ENCODE peak calls at places on chromosome 6, in seven cellular contexts. One of them, this sample, is unnamed.

GRCh38 chr6:38973178-38974057 is 75.2 kb upstream of the GLP1R start:
- DNase-seq in A549: peak; percentile 74
- DNase-seq in tibial nerve: no peak
- DNase-seq in sigmoid colon: no peak
- DNase-seq in ovary: no peak
- DNase-seq in HepG2: peak; percentile 72
- DNase-seq in SK-N-SH: peak; percentile 64
- DNase-seq in this sample: no peak

GRCh38 chr6:96787846-96788580 is 49.3 kb downstream of the GPR63 start:
- DNase-seq in sigmoid colon: no peak
- DNase-seq in HepG2: no peak
- DNase-seq in tibial nerve: no peak
- DNase-seq in SK-N-SH: no peak
- DNase-seq in ovary: no peak
- DNase-seq in A549: no peak
- DNase-seq in this sample: no peak

GRCh38 chr6:93219447-93219846 is 199.9 kb downstream of the EPHA7 start:
- DNase-seq in tibial nerve: no peak
- DNase-seq in A549: no peak
- DNase-seq in ovary: no peak
- DNase-seq in HepG2: no peak
- DNase-seq in SK-N-SH: no peak
- DNase-seq in sigmoid colon: no peak
- DNase-seq in this sample: no peak

GRCh38 chr6:11978169-11978987 is 33.7 kb upstream of the HIVEP1 start:
- DNase-seq in HepG2: no peak
- DNase-seq in SK-N-SH: no peak
- DNase-seq in sigmoid colon: no peak
- DNase-seq in ovary: no peak
- DNase-seq in A549: no peak
- DNase-seq in tibial nerve: no peak
- DNase-seq in this sample: no peak

GRCh38 chr6:97594834-97595233 is 311.8 kb upstream of the MMS22L start:
- DNase-seq in SK-N-SH: no peak
- DNase-seq in sigmoid colon: no peak
- DNase-seq in ovary: no peak
- DNase-seq in HepG2: no peak
- DNase-seq in A549: no peak
- DNase-seq in tibial nerve: no peak
- DNase-seq in this sample: no peak

GRCh38 chr6:152420696-152421095 is 216.5 kb downstream of the SYNE1 start:
- DNase-seq in sigmoid colon: no peak
- DNase-seq in SK-N-SH: no peak
- DNase-seq in A549: no peak
- DNase-seq in ovary: no peak
- DNase-seq in HepG2: no peak
- DNase-seq in tibial nerve: no peak
- DNase-seq in this sample: no peak

GRCh38 chr6:113632220-113632864 is 224.8 kb upstream of the MARCKS start:
- DNase-seq in SK-N-SH: no peak
- DNase-seq in A549: peak; percentile 77
- DNase-seq in HepG2: peak; percentile 78
- DNase-seq in sigmoid colon: no peak
- DNase-seq in ovary: no peak
- DNase-seq in tibial nerve: no peak
- DNase-seq in this sample: no peak

GRCh38 chr6:47234258-47234933 is 75.3 kb downstream of the TNFRSF21 start:
- DNase-seq in sigmoid colon: no peak
- DNase-seq in SK-N-SH: no peak
- DNase-seq in ovary: no peak
- DNase-seq in A549: no peak
- DNase-seq in HepG2: no peak
- DNase-seq in tibial nerve: no peak
- DNase-seq in this sample: no peak

GRCh38 chr6:90722648-90723047 is 135.8 kb upstream of the MAP3K7 start:
- DNase-seq in sigmoid colon: no peak
- DNase-seq in ovary: no peak
- DNase-seq in SK-N-SH: no peak
- DNase-seq in HepG2: no peak
- DNase-seq in A549: no peak
- DNase-seq in tibial nerve: no peak
- DNase-seq in this sample: no peak

GRCh38 chr6:38638941-38639497 is 710 bp downstream of the BTBD9 start:
- DNase-seq in tibial nerve: no peak
- DNase-seq in sigmoid colon: no peak
- DNase-seq in HepG2: peak; percentile 37
- DNase-seq in A549: peak; percentile 31
- DNase-seq in SK-N-SH: no peak
- DNase-seq in ovary: no peak
- DNase-seq in this sample: no peak

GRCh38 chr6:38192011-38192410 is 372.5 kb downstream of the ZFAND3 start:
- DNase-seq in tibial nerve: no peak
- DNase-seq in A549: no peak
- DNase-seq in SK-N-SH: no peak
- DNase-seq in sigmoid colon: no peak
- DNase-seq in HepG2: no peak
- DNase-seq in ovary: no peak
- DNase-seq in this sample: no peak

GRCh38 chr6:46175446-46175845 is 4.7 kb upstream of the ENPP5 start:
- DNase-seq in tibial nerve: no peak
- DNase-seq in ovary: no peak
- DNase-seq in A549: no peak
- DNase-seq in HepG2: no peak
- DNase-seq in SK-N-SH: no peak
- DNase-seq in sigmoid colon: no peak
- DNase-seq in this sample: no peak

GRCh38 chr6:26250806-26251075 is 114.3 kb upstream of the BTN3A2 start:
- DNase-seq in ovary: no peak
- DNase-seq in SK-N-SH: no peak
- DNase-seq in A549: no peak
- DNase-seq in sigmoid colon: no peak
- DNase-seq in HepG2: no peak
- DNase-seq in tibial nerve: no peak
- DNase-seq in this sample: no peak

GRCh38 chr6:62367601-62368000 is 81.6 kb upstream of the KHDRBS2 start:
- DNase-seq in HepG2: no peak
- DNase-seq in ovary: no peak
- DNase-seq in A549: no peak
- DNase-seq in sigmoid colon: no peak
- DNase-seq in tibial nerve: no peak
- DNase-seq in SK-N-SH: no peak
- DNase-seq in this sample: no peak

GRCh38 chr6:108268845-108269244 is 8.0 kb upstream of the SNX3 start:
- DNase-seq in ovary: no peak
- DNase-seq in SK-N-SH: no peak
- DNase-seq in sigmoid colon: no peak
- DNase-seq in tibial nerve: no peak
- DNase-seq in HepG2: no peak
- DNase-seq in A549: no peak
- DNase-seq in this sample: no peak

GRCh38 chr6:9761220-9761619 is 653.7 kb downstream of the TFAP2A start:
- DNase-seq in SK-N-SH: no peak
- DNase-seq in tibial nerve: no peak
- DNase-seq in sigmoid colon: no peak
- DNase-seq in ovary: no peak
- DNase-seq in A549: no peak
- DNase-seq in HepG2: no peak
- DNase-seq in this sample: no peak

GRCh38 chr6:157075549-157076426 is 247.5 kb downstream of the TMEM242 start:
- DNase-seq in HepG2: no peak
- DNase-seq in ovary: no peak
- DNase-seq in A549: no peak
- DNase-seq in sigmoid colon: no peak
- DNase-seq in SK-N-SH: no peak
- DNase-seq in tibial nerve: no peak
- DNase-seq in this sample: no peak

GRCh38 chr6:15362274-15363160 is 116.6 kb downstream of the JARID2 start:
- DNase-seq in tibial nerve: no peak
- DNase-seq in A549: no peak
- DNase-seq in sigmoid colon: no peak
- DNase-seq in SK-N-SH: no peak
- DNase-seq in HepG2: peak; percentile 59
- DNase-seq in ovary: no peak
- DNase-seq in this sample: no peak

GRCh38 chr6:106684011-106684410 is 54.6 kb downstream of the QRSL1 start:
- DNase-seq in SK-N-SH: no peak
- DNase-seq in ovary: no peak
- DNase-seq in HepG2: no peak
- DNase-seq in tibial nerve: no peak
- DNase-seq in sigmoid colon: no peak
- DNase-seq in A549: no peak
- DNase-seq in this sample: no peak

GRCh38 chr6:157245486-157245885 is 77.8 kb downstream of the TMEM242 start:
- DNase-seq in HepG2: no peak
- DNase-seq in tibial nerve: no peak
- DNase-seq in A549: no peak
- DNase-seq in sigmoid colon: no peak
- DNase-seq in SK-N-SH: no peak
- DNase-seq in ovary: no peak
- DNase-seq in this sample: no peak

GRCh38 chr6:163836916-163837660 is 422.6 kb downstream of the QKI start:
- DNase-seq in ovary: no peak
- DNase-seq in HepG2: no peak
- DNase-seq in sigmoid colon: no peak
- DNase-seq in tibial nerve: no peak
- DNase-seq in SK-N-SH: no peak
- DNase-seq in A549: no peak
- DNase-seq in this sample: no peak

GRCh38 chr6:15207923-15208322 is 37.9 kb upstream of the JARID2 start:
- DNase-seq in SK-N-SH: no peak
- DNase-seq in HepG2: no peak
- DNase-seq in tibial nerve: no peak
- DNase-seq in sigmoid colon: no peak
- DNase-seq in A549: no peak
- DNase-seq in ovary: no peak
- DNase-seq in this sample: no peak

GRCh38 chr6:170092826-170093225 is 198.1 kb downstream of the DLL1 start:
- DNase-seq in A549: no peak
- DNase-seq in HepG2: no peak
- DNase-seq in tibial nerve: no peak
- DNase-seq in SK-N-SH: no peak
- DNase-seq in sigmoid colon: peak; percentile 34
- DNase-seq in ovary: peak; percentile 1
- DNase-seq in this sample: no peak
- H3K9me3 ChIP-seq in A549: no peaks in the 10 kb centered on the region
- H3K9me3 ChIP-seq in HepG2: no peaks in the 10 kb centered on the region
- H3K9me3 ChIP-seq in tibial nerve: no peaks in the 10 kb centered on the region
- H3K9me3 ChIP-seq in SK-N-SH: no peaks in the 10 kb centered on the region
- H3K9me3 ChIP-seq in sigmoid colon: no peaks in the 10 kb centered on the region
- H3K9me3 ChIP-seq in ovary: no peaks in the 10 kb centered on the region
- H3K9me3 ChIP-seq in this sample: no peaks in the 10 kb centered on the region

GRCh38 chr6:170293881-170294755 is 3.2 kb upstream of the DLL1 start:
- DNase-seq in A549: no peak
- DNase-seq in tibial nerve: no peak
- DNase-seq in SK-N-SH: peak; percentile 36
- DNase-seq in ovary: no peak
- DNase-seq in HepG2: no peak
- DNase-seq in sigmoid colon: peak; percentile 27
- DNase-seq in this sample: no peak
- H3K4me1 ChIP-seq in A549: peaks cover 25% of the 10 kb centered on the region
- H3K4me1 ChIP-seq in tibial nerve: no peaks in the 10 kb centered on the region
- H3K4me1 ChIP-seq in SK-N-SH: peaks cover 29% of the 10 kb centered on the region
- H3K4me1 ChIP-seq in ovary: peaks cover 25% of the 10 kb centered on the region
- H3K4me1 ChIP-seq in HepG2: peaks cover 30% of the 10 kb centered on the region
- H3K4me1 ChIP-seq in sigmoid colon: peaks cover 65% of the 10 kb centered on the region
- H3K4me1 ChIP-seq in this sample: peaks cover 47% of the 10 kb centered on the region

GRCh38 chr6:140636237-140636636 is 1261.8 kb upstream of the CITED2 start:
- DNase-seq in sigmoid colon: no peak
- DNase-seq in SK-N-SH: no peak
- DNase-seq in HepG2: no peak
- DNase-seq in ovary: no peak
- DNase-seq in A549: no peak
- DNase-seq in tibial nerve: no peak
- DNase-seq in this sample: no peak

GRCh38 chr6:140641412-140641811 is 1267.0 kb upstream of the CITED2 start:
- DNase-seq in SK-N-SH: no peak
- DNase-seq in HepG2: no peak
- DNase-seq in A549: no peak
- DNase-seq in tibial nerve: no peak
- DNase-seq in ovary: no peak
- DNase-seq in sigmoid colon: no peak
- DNase-seq in this sample: no peak

DNA sequence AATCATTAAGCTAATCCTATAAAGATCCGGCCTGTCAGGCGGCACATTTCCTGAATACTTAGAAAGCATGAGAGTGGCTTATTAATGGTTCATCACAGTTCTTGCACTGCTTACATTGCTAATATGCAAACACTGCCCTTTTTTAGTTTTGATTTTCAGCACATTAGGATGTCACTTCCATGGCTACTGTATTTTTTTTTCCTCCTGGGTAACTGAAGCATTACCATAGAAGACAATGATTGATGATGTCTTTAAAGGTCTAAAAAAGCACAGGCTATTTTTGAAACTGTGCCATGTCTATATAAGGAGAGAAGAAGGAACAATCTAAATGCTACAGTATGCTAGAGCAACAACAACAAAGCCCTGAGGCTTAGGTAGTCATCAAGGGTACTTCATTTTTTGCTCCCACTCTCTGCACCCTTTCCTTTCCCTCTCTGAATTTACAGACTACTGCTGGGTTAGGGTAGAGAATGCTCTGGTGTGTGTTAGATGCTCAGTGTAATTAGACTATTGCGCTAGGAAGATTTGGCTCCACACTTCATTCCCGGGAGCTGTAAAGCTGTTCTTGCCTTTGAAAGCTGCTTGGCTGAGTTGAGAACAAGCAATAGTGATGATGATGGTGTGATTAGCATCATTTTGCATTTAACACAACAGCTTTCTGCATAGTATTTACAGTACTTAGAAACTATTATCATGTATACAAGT is 1262.4 kb upstream of the CITED2 start:
- DNase-seq in SK-N-SH: no peak
- DNase-seq in A549: no peak
- DNase-seq in HepG2: no peak
- DNase-seq in sigmoid colon: no peak
- DNase-seq in tibial nerve: no peak
- DNase-seq in ovary: no peak
- DNase-seq in this sample: no peak
- TF ChIP-seq EP300 in SK-N-SH: no peak
- TF ChIP-seq EP300 in A549: no peak
- TF ChIP-seq EP300 in HepG2: no peak
- TF ChIP-seq EP300 in sigmoid colon: no peak
- TF ChIP-seq EP300 in tibial nerve: no peak
- TF ChIP-seq EP300 in ovary: no peak
- TF ChIP-seq EP300 in this sample: no peak

DNA sequence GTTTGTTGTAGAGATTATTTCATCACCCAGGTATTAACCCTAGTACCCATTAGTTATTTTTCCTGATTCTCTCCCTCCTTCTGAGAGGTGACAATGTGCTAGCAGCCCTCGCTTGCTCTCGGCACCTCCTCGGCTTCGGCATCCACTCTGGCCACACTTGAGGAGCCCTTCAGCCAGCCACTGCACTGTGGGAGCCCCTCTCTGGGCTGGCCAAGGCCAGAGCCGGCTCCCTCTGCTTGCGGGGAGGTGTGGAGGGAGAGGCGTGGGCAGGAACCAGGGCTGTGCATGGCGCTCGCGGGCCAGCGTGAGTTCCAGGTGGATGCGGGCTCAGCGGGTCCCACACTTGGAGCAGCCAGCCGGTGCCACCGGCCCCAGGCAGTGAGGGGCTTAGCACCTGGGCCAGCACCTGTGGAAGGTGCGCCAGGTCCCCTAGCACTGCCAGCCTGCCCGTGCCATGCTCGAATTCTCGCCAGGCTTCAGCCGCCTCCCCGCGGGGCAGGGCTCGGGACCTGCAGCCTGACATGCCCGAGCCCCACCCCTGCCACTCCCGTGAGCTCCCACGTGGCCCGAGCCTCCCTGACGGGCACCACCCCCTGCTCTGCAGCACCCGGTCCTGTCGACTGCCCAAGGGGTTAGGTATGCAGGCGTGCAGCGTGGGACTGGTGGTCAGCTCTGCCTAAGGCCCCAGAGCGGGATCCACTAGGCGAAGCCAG is 221.9 kb downstream of the WDR27 start:
- DNase-seq in A549: no peak
- DNase-seq in ovary: no peak
- DNase-seq in sigmoid colon: no peak
- DNase-seq in SK-N-SH: no peak
- DNase-seq in tibial nerve: no peak
- DNase-seq in HepG2: no peak
- DNase-seq in this sample: peak; percentile 81
- H3K9me3 ChIP-seq in A549: no peaks in the 10 kb centered on the region
- H3K9me3 ChIP-seq in ovary: no peaks in the 10 kb centered on the region
- H3K9me3 ChIP-seq in sigmoid colon: peaks cover 3% of the 10 kb centered on the region
- H3K9me3 ChIP-seq in SK-N-SH: peaks cover 3% of the 10 kb centered on the region
- H3K9me3 ChIP-seq in tibial nerve: peaks cover 14% of the 10 kb centered on the region
- H3K9me3 ChIP-seq in HepG2: peaks cover 53% of the 10 kb centered on the region
- H3K9me3 ChIP-seq in this sample: peaks cover 27% of the 10 kb centered on the region